ENCODE peak calls at places on chromosomes 7 and 10, in seven cellular contexts. K is dorsolateral prefrontal cortex, E is body of pancreas, Z is WTC11, S is H1, G is kidney, F is PC-9. A is an unnamed sample.

GRCh38 chr7:41709621-41710020 is 6.7 kb upstream of the INHBA start:
- DNase-seq in S (no peak), K (no peak), Z (no peak), G (no peak), E (no peak), F (no peak), A (no peak)

GRCh38 chr10:94049911-94050310 is 56.2 kb downstream of the PLCE1 start:
- DNase-seq in Z (no peak), F (no peak), K (no peak), E (no peak), G (no peak), S (no peak), A (no peak)

GRCh38 chr7:12315049-12315448 is 88.6 kb downstream of the VWDE start:
- DNase-seq in S (no peak), F (no peak), E (no peak), K (no peak), G (no peak), Z (no peak), A (no peak)

GRCh38 chr7:72706521-72706920 is 121.5 kb downstream of the TYW1B start:
- DNase-seq in E (no peak), S (no peak), Z (no peak), K (no peak), G (no peak), F (no peak), A (no peak)

GRCh38 chr7:127393370-127394058 is 1.0 kb upstream of the ZNF800 start:
- DNase-seq in G (no peak), S (no peak), E (peak), Z (peak), F (peak), K (peak), A (no peak)

GRCh38 chr10:373015-373414 is 237.8 kb downstream of the ZMYND11 start:
- DNase-seq in F (no peak), K (no peak), G (no peak), S (no peak), E (no peak), Z (no peak), A (peak)

GRCh38 chr10:121926669-121927360 is 1.0 kb downstream of the ATE1 start:
- DNase-seq in E (no peak), K (no peak), Z (no peak), G (no peak), S (no peak), F (no peak), A (no peak)

GRCh38 chr10:54402576-54402975 is 398.5 kb downstream of the PCDH15 start:
- DNase-seq in K (no peak), G (no peak), Z (no peak), E (no peak), S (no peak), F (no peak), A (no peak)

GRCh38 chr7:83550100-83550499 is 98.8 kb downstream of the SEMA3E start:
- DNase-seq in G (no peak), K (no peak), E (no peak), Z (no peak), S (no peak), F (no peak), A (no peak)

GRCh38 chr7:108311446-108312168 is 144.6 kb downstream of the NRCAM start:
- DNase-seq in G (no peak), F (no peak), Z (no peak), K (no peak), E (no peak), S (no peak), A (no peak)

GRCh38 chr7:129774359-129774758 is 162.8 kb downstream of the NRF1 start:
- DNase-seq in E (no peak), Z (peak), S (no peak), K (no peak), F (no peak), G (no peak), A (no peak)

GRCh38 chr7:77269360-77270075 is 69.9 kb upstream of the FGL2 start:
- DNase-seq in K (no peak), E (no peak), F (no peak), S (no peak), G (no peak), Z (no peak), A (no peak)

GRCh38 chr10:94210465-94211186 is 152.1 kb downstream of the NOC3L start:
- DNase-seq in Z (no peak), K (no peak), G (no peak), S (no peak), E (no peak), F (no peak), A (no peak)

GRCh38 chr7:151745090-151745638 is 131.8 kb downstream of the PRKAG2 start:
- DNase-seq in E (peak), S (no peak), Z (no peak), F (peak), G (peak), K (no peak), A (peak)

GRCh38 chr7:15433154-15433553 is 128.7 kb downstream of the AGMO start:
- DNase-seq in F (no peak), G (no peak), Z (no peak), E (no peak), K (no peak), S (no peak), A (no peak)

GRCh38 chr7:22445140-22445722 is 54.8 kb downstream of the STEAP1B start:
- DNase-seq in G (peak), K (peak), E (peak), Z (peak), S (no peak), F (no peak), A (peak)

GRCh38 chr10:36578306-36578705 is 547.1 kb upstream of the ANKRD30A start:
- DNase-seq in F (no peak), S (no peak), E (no peak), G (no peak), K (no peak), Z (no peak), A (no peak)

GRCh38 chr10:124286621-124287020 is 132.1 kb downstream of the OAT start:
- DNase-seq in Z (peak), E (no peak), S (no peak), G (no peak), K (no peak), F (no peak), A (no peak)

GRCh38 chr7:105149827-105150226 is 135.8 kb downstream of the KMT2E start:
- DNase-seq in E (no peak), Z (no peak), G (no peak), F (no peak), S (no peak), K (no peak), A (no peak)

GRCh38 chr7:121328508-121329459 is at the start of gene WNT16:
- DNase-seq in F (no peak), K (no peak), S (no peak), G (no peak), E (no peak), Z (peak), A (peak)

GRCh38 chr10:88881335-88881734 is 1.3 kb downstream of the STAMBPL1 start:
- DNase-seq in S (no peak), G (no peak), E (no peak), K (no peak), F (no peak), Z (no peak), A (no peak)

GRCh38 chr7:17133977-17134376 is 164.5 kb upstream of the AHR start:
- DNase-seq in K (no peak), S (no peak), E (no peak), G (no peak), F (no peak), Z (no peak), A (no peak)

GRCh38 chr7:133572087-133572486 is 319.2 kb downstream of the EXOC4 start:
- DNase-seq in G (no peak), Z (no peak), S (no peak), K (no peak), E (no peak), F (no peak), A (no peak)

GRCh38 chr10:106111241-106111640 is 1053.3 kb downstream of the SORCS1 start:
- DNase-seq in F (no peak), E (no peak), Z (no peak), S (no peak), K (no peak), G (no peak), A (no peak)

GRCh38 chr10:119090968-119091367 is 10.4 kb upstream of the EIF3A start:
- DNase-seq in F (peak), G (no peak), Z (no peak), E (no peak), K (no peak), S (no peak), A (no peak)

GRCh38 chr7:95725170-95725569 is 47.2 kb upstream of the DYNC1I1 start:
- DNase-seq in K (no peak), G (no peak), E (no peak), S (no peak), F (no peak), Z (no peak), A (no peak)
- TF ChIP-seq CTCF in K (peak), G (no peak), E (no peak), S (peak), F (no peak), Z (no peak), A (peak)

DNA sequence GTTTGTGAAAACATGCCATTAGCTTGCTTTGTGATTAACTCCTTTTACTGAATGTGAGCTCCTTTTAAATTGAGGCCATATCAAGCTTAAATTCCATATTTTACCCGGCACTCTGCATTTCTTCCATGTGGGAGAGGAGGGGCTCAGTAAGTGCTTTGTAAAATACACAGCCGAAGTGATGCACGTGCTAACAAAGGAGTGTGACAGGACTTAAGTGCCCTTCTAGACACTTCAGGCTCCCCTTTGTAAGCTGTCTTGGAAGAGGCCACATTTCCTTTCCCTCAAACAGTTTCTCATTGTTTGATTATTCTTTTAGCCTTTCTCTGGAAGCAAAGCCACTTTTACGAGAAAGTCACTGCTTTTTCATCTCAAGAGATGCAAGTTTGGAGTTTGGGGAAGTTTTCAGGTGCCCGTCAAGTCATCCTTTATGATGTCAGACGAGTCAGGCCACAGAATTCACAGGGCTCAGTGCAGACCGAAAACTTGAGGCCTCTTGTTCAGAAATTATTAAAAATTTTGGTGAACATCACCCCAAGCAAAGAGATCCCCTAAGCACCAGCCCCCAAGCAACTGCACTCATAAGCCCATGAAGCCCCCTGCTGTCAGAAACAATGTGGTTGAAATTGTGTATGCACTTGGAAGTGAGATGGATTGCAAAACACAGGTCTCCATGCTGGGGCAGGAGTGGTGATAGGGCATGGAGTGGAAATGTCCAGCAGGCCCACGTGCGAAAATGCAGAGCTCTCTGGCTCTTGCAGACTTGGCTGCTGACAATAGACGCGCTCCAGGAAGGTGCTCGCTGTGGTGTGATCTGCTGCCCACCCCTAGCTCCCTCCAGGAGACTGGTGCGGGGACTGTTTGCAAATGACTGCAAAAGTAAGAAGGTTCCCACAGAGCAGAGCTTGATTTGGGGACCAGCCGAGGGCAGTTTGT is 11.5 kb downstream of the IKZF1 start:
- DNase-seq in S (no peak), G (no peak), E (no peak), Z (no peak), K (no peak), F (no peak), A (no peak)
- TF ChIP-seq CTCF in S (no peak), G (no peak), E (no peak), Z (no peak), K (no peak), F (no peak), A (no peak)

DNA sequence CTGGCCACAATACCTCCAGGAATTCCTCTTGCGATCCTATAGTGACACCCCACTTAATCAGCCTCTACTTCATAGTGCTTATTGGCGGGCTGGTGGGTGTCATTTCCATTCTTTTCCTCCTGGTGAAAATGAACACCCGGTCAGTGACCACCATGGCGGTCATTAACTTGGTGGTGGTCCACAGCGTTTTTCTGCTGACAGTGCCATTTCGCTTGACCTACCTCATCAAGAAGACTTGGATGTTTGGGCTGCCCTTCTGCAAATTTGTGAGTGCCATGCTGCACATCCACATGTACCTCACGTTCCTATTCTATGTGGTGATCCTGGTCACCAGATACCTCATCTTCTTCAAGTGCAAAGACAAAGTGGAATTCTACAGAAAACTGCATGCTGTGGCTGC is 56.8 kb downstream of the GPR141 start:
- DNase-seq in G (no peak), S (no peak), F (no peak), K (no peak), Z (no peak), E (no peak), A (no peak)
- TF ChIP-seq CTCF in G (no peak), S (no peak), F (no peak), K (no peak), Z (no peak), E (no peak), A (no peak)

GRCh38 chr7:27737178-27737577 is 2.8 kb upstream of the TAX1BP1 start:
- DNase-seq in Z (no peak), F (no peak), K (no peak), G (no peak), S (no peak), E (no peak), A (no peak)

GRCh38 chr7:27737591-27737990 is 2.4 kb upstream of the TAX1BP1 start:
- DNase-seq in F (peak), E (peak), G (no peak), Z (no peak), K (no peak), S (no peak), A (no peak)

GRCh38 chr7:27739914-27740448 is at the start of gene TAX1BP1:
- DNase-seq in Z (peak), S (peak), G (peak), E (peak), K (peak), F (peak), A (peak)

GRCh38 chr7:27739301-27739913 is 555 bp upstream of the TAX1BP1 start:
- DNase-seq in Z (no peak), K (no peak), F (no peak), S (no peak), E (no peak), G (no peak), A (no peak)

DNA sequence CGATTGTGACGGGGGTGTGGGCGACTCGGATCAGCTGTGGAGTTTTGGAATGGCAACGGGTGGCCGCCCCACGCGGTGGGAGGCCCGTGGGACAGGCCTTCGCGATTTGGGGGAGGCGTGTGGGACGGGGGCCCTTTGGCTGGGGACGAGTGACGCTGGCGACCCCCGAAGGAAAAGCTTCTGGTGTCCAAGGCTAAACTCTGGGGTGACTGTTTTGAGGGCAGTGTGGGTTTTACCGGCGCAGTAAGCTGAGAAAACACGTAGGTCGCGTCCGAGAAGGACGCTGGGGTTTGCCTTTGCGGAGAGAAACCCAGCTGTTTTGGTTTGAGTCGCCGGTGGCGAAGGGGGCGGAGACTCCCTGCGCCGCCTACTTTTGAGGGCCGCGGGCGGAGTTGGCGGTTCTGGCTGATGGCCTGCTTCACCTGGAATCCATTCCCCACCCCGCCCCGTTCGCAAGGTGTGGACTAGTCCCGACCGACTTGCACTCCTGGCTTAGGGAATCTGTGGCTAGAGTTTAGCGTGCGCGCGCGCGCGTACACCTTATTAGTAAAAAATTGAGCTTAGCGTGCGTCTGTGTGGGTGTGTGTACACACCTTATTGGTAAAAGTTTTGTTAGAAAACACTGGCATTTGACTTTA is 606 bp downstream of the TAX1BP1 start:
- DNase-seq in G (peak), F (peak), E (peak), S (peak), K (peak), Z (peak), A (no peak)
- TF ChIP-seq CTCF in G (no peak), F (no peak), E (no peak), S (no peak), K (no peak), Z (no peak), A (peak)